ENCODE peak calls at places on chromosomes 13 and 19, in ten cellular contexts. F is PC-3; K is right lobe of liver; T is neuronal stem cell; I is left lung; U is prostate gland; P is A549; O is right cardiac atrium; N is colonic mucosa; V is naive thymus-derived CD4-positive, alpha-beta T cell. Q is an unnamed sample. For H3K4me1, the result is how much of the 10 kb centered on the place peaks cover.

GRCh38 chr13:112055417-112056206 is 11.3 kb upstream of the SOX1 start:
- DNase-seq in F (no peak), K (no peak), T (no peak), I (no peak), U (no peak), P (no peak), O (no peak), N (no peak), V (no peak), Q (no peak)

GRCh38 chr19:2260341-2260751 is 4.1 kb upstream of the JSRP1 start:
- DNase-seq in F (peak), K (no peak), T (no peak), I (no peak), U (no peak), P (no peak), O (no peak), N (peak), V (no peak), Q (no peak)

GRCh38 chr19:18999896-19000620 is 33.3 kb downstream of the SUGP2 start:
- DNase-seq in F (no peak), K (no peak), T (no peak), I (no peak), U (no peak), P (no peak), O (peak), N (no peak), V (no peak), Q (no peak)

GRCh38 chr13:105611424-105611823 is 924.0 kb downstream of the EFNB2 start:
- DNase-seq in F (no peak), K (no peak), T (no peak), I (no peak), U (no peak), P (no peak), O (no peak), N (no peak), V (no peak), Q (peak)

GRCh38 chr13:27403727-27404385 is 20.6 kb upstream of the GTF3A start:
- DNase-seq in F (no peak), K (peak), T (no peak), I (no peak), U (no peak), P (no peak), O (no peak), N (peak), V (no peak), Q (no peak)

GRCh38 chr13:94009696-94010095 is 469.8 kb downstream of the DCT start:
- DNase-seq in F (peak), K (no peak), T (no peak), I (no peak), U (no peak), P (no peak), O (no peak), N (no peak), V (no peak), Q (no peak)

GRCh38 chr19:10936661-10937084 is 8.1 kb downstream of the TIMM29 start:
- DNase-seq in F (peak), K (no peak), T (peak), I (no peak), U (peak), P (peak), O (no peak), N (peak), V (peak), Q (no peak)

GRCh38 chr13:26425439-26426358 is 131.8 kb upstream of the WASF3 start:
- DNase-seq in F (peak), K (no peak), T (no peak), I (peak), U (no peak), P (no peak), O (peak), N (no peak), V (no peak), Q (no peak)

GRCh38 chr13:31638577-31638976 is 100.7 kb upstream of the RXFP2 start:
- DNase-seq in F (peak), K (no peak), T (no peak), I (no peak), U (no peak), P (no peak), O (no peak), N (no peak), V (no peak), Q (no peak)

GRCh38 chr19:18311495-18311894 is 11.4 kb downstream of the LSM4 start:
- DNase-seq in F (no peak), K (no peak), T (no peak), I (no peak), U (no peak), P (no peak), O (no peak), N (peak), V (no peak), Q (no peak)

GRCh38 chr13:45411631-45412030 is 6.5 kb downstream of the SLC25A30 start:
- DNase-seq in F (no peak), K (no peak), T (no peak), I (no peak), U (no peak), P (no peak), O (no peak), N (no peak), V (no peak), Q (no peak)

GRCh38 chr13:69857188-69857821 is 250.3 kb upstream of the ATXN8OS start:
- DNase-seq in F (peak), K (no peak), T (peak), I (no peak), U (no peak), P (peak), O (no peak), N (no peak), V (no peak), Q (peak)

GRCh38 chr19:39502640-39503417 is 4.1 kb downstream of the DLL3 start:
- DNase-seq in F (no peak), K (peak), T (peak), I (peak), U (no peak), P (peak), O (peak), N (peak), V (peak), Q (no peak)

GRCh38 chr13:113864303-113864890 is 521 bp upstream of the GAS6 start:
- DNase-seq in F (no peak), K (no peak), T (no peak), I (no peak), U (no peak), P (no peak), O (peak), N (peak), V (no peak), Q (no peak)

GRCh38 chr19:10575011-10575716 is 6.4 kb upstream of the CDKN2D start:
- DNase-seq in F (no peak), K (no peak), T (no peak), I (no peak), U (no peak), P (no peak), O (no peak), N (no peak), V (no peak), Q (no peak)

GRCh38 chr19:32469796-32470195 is 64.2 kb downstream of the DPY19L3 start:
- DNase-seq in F (no peak), K (no peak), T (no peak), I (no peak), U (no peak), P (no peak), O (no peak), N (no peak), V (no peak), Q (no peak)

GRCh38 chr13:112692586-112692985 is 2.7 kb downstream of the ATP11A start:
- DNase-seq in F (no peak), K (no peak), T (no peak), I (no peak), U (no peak), P (no peak), O (no peak), N (no peak), V (no peak), Q (no peak)

GRCh38 chr19:35495107-35496064 is 5.1 kb upstream of the KRTDAP start:
- DNase-seq in F (peak), K (peak), T (peak), I (peak), U (peak), P (peak), O (peak), N (peak), V (peak), Q (no peak)

GRCh38 chr19:33064117-33064777 is 441 bp downstream of the RHPN2 start:
- DNase-seq in F (peak), K (peak), T (peak), I (peak), U (peak), P (no peak), O (peak), N (peak), V (peak), Q (no peak)

GRCh38 chr19:14114854-14115253 is 2.7 kb downstream of the PRKACA start:
- DNase-seq in F (peak), K (peak), T (no peak), I (peak), U (no peak), P (peak), O (peak), N (peak), V (no peak), Q (no peak)

GRCh38 chr13:46160474-46161066 is 21.4 kb downstream of the LCP1 start:
- DNase-seq in F (peak), K (no peak), T (peak), I (no peak), U (no peak), P (peak), O (no peak), N (no peak), V (peak), Q (peak)

GRCh38 chr19:58450836-58451357 is 525 bp upstream of the ZNF324B start:
- DNase-seq in F (peak), K (peak), T (no peak), I (no peak), U (peak), P (peak), O (no peak), N (peak), V (no peak), Q (no peak)

GRCh38 chr13:69579351-69579750 is 528.3 kb upstream of the ATXN8OS start:
- DNase-seq in F (peak), K (no peak), T (no peak), I (no peak), U (no peak), P (no peak), O (no peak), N (no peak), V (no peak), Q (no peak)

GRCh38 chr19:35223084-35223790 is 5.3 kb downstream of the FAM187B start:
- DNase-seq in F (no peak), K (peak), T (no peak), I (no peak), U (no peak), P (no peak), O (no peak), N (no peak), V (no peak), Q (no peak)

GRCh38 chr13:30985637-30986205 is 53.3 kb downstream of the TEX26 start:
- DNase-seq in F (peak), K (no peak), T (no peak), I (no peak), U (no peak), P (no peak), O (no peak), N (no peak), V (no peak), Q (peak)

GRCh38 chr13:29490561-29490960 is 104.9 kb downstream of the SLC7A1 start:
- DNase-seq in F (no peak), K (no peak), T (no peak), I (no peak), U (no peak), P (no peak), O (no peak), N (no peak), V (no peak), Q (no peak)

GRCh38 chr19:45766919-45767346 is 2.1 kb downstream of the SIX5 start:
- DNase-seq in F (no peak), K (no peak), T (no peak), I (no peak), U (no peak), P (no peak), O (no peak), N (no peak), V (no peak), Q (no peak)

GRCh38 chr13:79936368-79937136 is 404.4 kb downstream of the SPRY2 start:
- DNase-seq in F (peak), K (no peak), T (no peak), I (no peak), U (peak), P (peak), O (peak), N (no peak), V (no peak), Q (peak)

GRCh38 chr13:20401586-20401957 is 124.1 kb downstream of the CRYL1 start:
- DNase-seq in F (no peak), K (no peak), T (no peak), I (no peak), U (no peak), P (no peak), O (no peak), N (no peak), V (no peak), Q (no peak)

GRCh38 chr13:20401958-20402856 is 123.5 kb downstream of the CRYL1 start:
- DNase-seq in F (peak), K (no peak), T (no peak), I (no peak), U (no peak), P (no peak), O (no peak), N (no peak), V (no peak), Q (peak)

GRCh38 chr13:20404488-20405222 is 121.0 kb downstream of the CRYL1 start:
- DNase-seq in F (no peak), K (no peak), T (no peak), I (no peak), U (no peak), P (no peak), O (no peak), N (no peak), V (no peak), Q (no peak)

GRCh38 chr13:20403826-20404225 is 121.8 kb downstream of the CRYL1 start:
- DNase-seq in F (no peak), K (no peak), T (no peak), I (no peak), U (no peak), P (no peak), O (no peak), N (no peak), V (no peak), Q (no peak)

GRCh38 chr13:20402881-20403280 is 122.8 kb downstream of the CRYL1 start:
- DNase-seq in F (no peak), K (no peak), T (no peak), I (no peak), U (no peak), P (no peak), O (no peak), N (no peak), V (no peak), Q (no peak)
- H3K4me1 ChIP-seq in F (under half), K (under half), T (under half), I (under half), U (under half), P (under half), O (under half), N (under half), V (under half), Q (under half)

DNA sequence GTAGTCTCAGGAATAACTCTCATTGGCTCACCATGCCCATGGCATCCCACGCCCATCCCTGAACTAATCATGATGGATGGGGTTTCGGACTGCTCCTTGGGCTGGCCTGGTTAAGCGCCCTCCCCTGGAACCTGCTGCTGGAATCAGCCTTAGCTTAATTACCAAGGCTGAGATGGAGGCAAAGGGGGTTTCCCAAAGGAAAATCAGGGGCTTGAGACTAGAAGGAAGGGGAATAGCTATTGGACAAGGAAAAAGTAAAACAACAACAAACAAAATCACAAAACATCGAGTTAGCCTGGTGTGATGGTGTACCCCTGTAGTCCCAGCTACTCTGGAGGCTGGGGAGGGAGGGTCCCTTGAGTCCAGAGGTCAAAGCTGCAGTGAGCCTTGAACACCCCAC is 25.7 kb upstream of the SHKBP1 start:
- DNase-seq in F (no peak), K (no peak), T (no peak), I (no peak), U (no peak), P (no peak), O (no peak), N (no peak), V (no peak), Q (no peak)
- H3K4me1 ChIP-seq in F (under half), K (under half), T (under half), I (under half), U (under half), P (under half), O (under half), N (under half), V (under half), Q (under half)

GRCh38 chr19:47099576-47100050 is 14.0 kb downstream of the ZC3H4 start:
- DNase-seq in F (no peak), K (no peak), T (no peak), I (no peak), U (no peak), P (no peak), O (no peak), N (no peak), V (no peak), Q (no peak)

GRCh38 chr19:47104678-47105077 is 8.9 kb downstream of the ZC3H4 start:
- DNase-seq in F (no peak), K (no peak), T (no peak), I (no peak), U (no peak), P (no peak), O (peak), N (no peak), V (no peak), Q (no peak)

GRCh38 chr19:47105874-47106273 is 7.7 kb downstream of the ZC3H4 start:
- DNase-seq in F (no peak), K (no peak), T (no peak), I (no peak), U (no peak), P (no peak), O (no peak), N (no peak), V (no peak), Q (no peak)

GRCh38 chr19:47100290-47100689 is 13.3 kb downstream of the ZC3H4 start:
- DNase-seq in F (no peak), K (no peak), T (no peak), I (no peak), U (no peak), P (no peak), O (no peak), N (no peak), V (no peak), Q (no peak)

GRCh38 chr19:47102561-47103135 is 10.9 kb downstream of the ZC3H4 start:
- DNase-seq in F (no peak), K (no peak), T (no peak), I (no peak), U (no peak), P (no peak), O (no peak), N (no peak), V (no peak), Q (no peak)
- H3K4me1 ChIP-seq in F (under half), K (under half), T (under half), I (under half), U (under half), P (under half), O (under half), N (under half), V (under half), Q (under half)

DNA sequence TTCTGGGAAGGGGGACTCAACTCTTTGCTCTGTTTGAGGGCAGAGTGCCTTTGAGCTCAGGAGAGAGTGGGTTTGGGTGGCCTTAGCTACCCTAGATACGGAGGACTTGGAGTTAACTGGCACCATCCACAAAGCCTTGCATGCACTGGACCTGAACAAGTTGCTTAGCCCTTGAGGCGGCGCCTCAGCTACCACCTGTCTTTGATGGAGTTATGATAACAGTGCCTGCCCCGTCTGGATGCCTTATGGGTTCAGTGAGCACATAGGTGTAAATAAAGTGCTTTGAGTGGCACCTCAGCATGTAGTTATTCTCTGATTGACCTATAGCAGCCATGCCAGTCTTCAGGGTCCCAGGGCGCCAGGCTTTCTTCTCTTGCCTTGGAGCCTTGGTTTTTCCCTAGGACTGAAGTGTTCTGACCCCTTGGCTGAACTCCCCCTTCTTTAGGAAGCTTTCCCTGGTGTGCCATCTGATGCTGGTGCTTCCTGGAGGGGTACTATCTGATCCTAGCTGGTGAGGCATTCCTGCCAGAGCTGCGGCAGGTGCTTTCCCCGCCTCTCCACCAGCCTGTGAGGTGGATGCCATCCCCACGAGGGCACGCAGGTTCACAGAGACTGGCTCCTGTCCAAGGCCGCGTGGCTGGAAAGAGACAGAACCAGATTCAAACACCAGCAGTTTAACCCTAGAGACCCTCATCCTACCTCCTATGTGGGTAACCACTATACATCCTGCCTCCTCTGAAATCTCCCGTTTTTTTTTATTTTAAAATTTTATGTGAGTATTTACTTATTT is 5.8 kb downstream of the BCKDHA start:
- DNase-seq in F (no peak), K (no peak), T (no peak), I (no peak), U (no peak), P (no peak), O (no peak), N (no peak), V (no peak), Q (no peak)
- H3K4me1 ChIP-seq in F (under half), K (under half), T (under half), I (under half), U (under half), P (under half), O (under half), N (under half), V (under half), Q (under half)

GRCh38 chr13:50726164-50726563 is 117.3 kb downstream of the DLEU7 start:
- DNase-seq in F (no peak), K (no peak), T (no peak), I (no peak), U (no peak), P (no peak), O (no peak), N (no peak), V (no peak), Q (no peak)

GRCh38 chr13:50724913-50725312 is 118.6 kb downstream of the DLEU7 start:
- DNase-seq in F (no peak), K (no peak), T (no peak), I (no peak), U (no peak), P (no peak), O (no peak), N (no peak), V (no peak), Q (no peak)

GRCh38 chr13:50721664-50721976 is 121.9 kb downstream of the DLEU7 start:
- DNase-seq in F (no peak), K (no peak), T (no peak), I (no peak), U (no peak), P (no peak), O (no peak), N (no peak), V (no peak), Q (no peak)

GRCh38 chr13:50722437-50723125 is 120.9 kb downstream of the DLEU7 start:
- DNase-seq in F (peak), K (no peak), T (no peak), I (no peak), U (no peak), P (no peak), O (no peak), N (no peak), V (no peak), Q (no peak)

DNA sequence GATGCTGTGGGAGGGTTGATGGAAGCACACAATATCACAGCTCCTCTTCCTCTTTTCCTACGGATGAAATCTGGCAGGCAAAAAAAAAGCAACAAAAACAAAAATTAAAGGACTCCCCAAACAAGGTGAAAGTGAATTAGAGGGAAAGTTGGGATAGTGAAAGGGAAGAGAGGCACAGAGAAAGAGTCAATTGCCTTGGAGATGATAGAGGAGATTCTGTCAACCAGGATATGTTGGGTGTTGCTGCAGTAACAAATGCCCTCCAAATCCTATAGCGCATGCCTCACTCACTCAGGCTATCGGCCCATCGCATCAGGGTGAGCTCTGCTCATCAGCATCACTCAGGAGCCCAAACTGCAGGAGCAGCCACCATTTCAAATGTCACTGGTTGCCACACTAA is 119.1 kb downstream of the DLEU7 start:
- DNase-seq in F (no peak), K (no peak), T (no peak), I (no peak), U (no peak), P (no peak), O (no peak), N (no peak), V (no peak), Q (no peak)
- H3K4me1 ChIP-seq in F (under half), K (under half), T (under half), I (under half), U (under half), P (under half), O (under half), N (under half), V (under half), Q (under half)